ENCODE peak calls at places on chromosomes 7 and 10, in five cellular contexts. Y, Z, S, D and H are unnamed samples.

GRCh38 chr7:93516834-93517233 is 57.7 kb downstream of the CALCR start:
- DNase-seq in D (no peak), S (no peak), Z (no peak), Y (no peak), H (no peak)

GRCh38 chr7:46776790-46777189 is 805.1 kb downstream of the TNS3 start:
- DNase-seq in Z (no peak), Y (no peak), D (no peak), S (no peak), H (no peak)

GRCh38 chr7:78111384-78111783 is 312.8 kb downstream of the PHTF2 start:
- DNase-seq in S (no peak), Y (no peak), Z (no peak), D (no peak), H (no peak)

GRCh38 chr7:111004297-111004901 is 86.5 kb upstream of the LRRN3 start:
- DNase-seq in Y (no peak), S (no peak), Z (no peak), D (no peak), H (no peak)

GRCh38 chr10:35439172-35439571 is 102.9 kb downstream of the CCNY start:
- DNase-seq in S (no peak), Z (no peak), D (no peak), Y (no peak), H (no peak)

GRCh38 chr10:29588640-29589421 is 45.9 kb downstream of the SVIL start:
- DNase-seq in D (no peak), Y (no peak), Z (peak; percentile 36), S (no peak), H (no peak)

GRCh38 chr7:73941836-73942551 is 81.0 kb downstream of the TMEM270 start:
- DNase-seq in Z (no peak), S (peak; percentile 5), Y (no peak), D (no peak), H (no peak)

GRCh38 chr7:68699090-68699711 is 899.1 kb upstream of the AUTS2 start:
- DNase-seq in S (no peak), Z (no peak), Y (no peak), D (no peak), H (no peak)

GRCh38 chr10:96512997-96513685 is 585 bp downstream of the TLL2 start:
- DNase-seq in S (no peak), Y (no peak), Z (no peak), D (no peak), H (peak; percentile 14)

GRCh38 chr7:6252310-6252709 is 20.1 kb downstream of the CYTH3 start:
- DNase-seq in D (no peak), Y (no peak), S (no peak), Z (no peak), H (no peak)

GRCh38 chr7:123241809-123242208 is 42.0 kb upstream of the SLC13A1 start:
- DNase-seq in D (no peak), Y (no peak), S (no peak), Z (no peak), H (no peak)

GRCh38 chr7:149093228-149093627 is 2.7 kb upstream of the ZNF786 start:
- DNase-seq in Y (no peak), D (no peak), Z (no peak), S (no peak), H (no peak)

GRCh38 chr7:142455392-142455791 is 197.5 kb upstream of the PRSS58 start:
- DNase-seq in S (no peak), Y (no peak), D (no peak), Z (no peak), H (no peak)

GRCh38 chr10:79980711-79981110 is 31.8 kb upstream of the SFTPD start:
- DNase-seq in Y (no peak), S (no peak), Z (no peak), D (no peak), H (no peak)

GRCh38 chr10:116880716-116881440 is 31.6 kb downstream of the ENO4 start:
- DNase-seq in S (no peak), Z (no peak), D (no peak), Y (no peak), H (no peak)

GRCh38 chr7:101185258-101185839 is 5.3 kb upstream of the NAT16 start:
- DNase-seq in D (no peak), Z (no peak), S (peak; percentile 57), Y (no peak), H (no peak)

GRCh38 chr7:151857412-151857811 is 19.5 kb downstream of the PRKAG2 start:
- DNase-seq in S (no peak), D (no peak), Z (no peak), Y (no peak), H (no peak)

GRCh38 chr7:129664029-129665012 is 52.8 kb downstream of the NRF1 start:
- DNase-seq in D (peak; percentile 11), Y (no peak), S (peak; percentile 42), Z (no peak), H (peak; percentile 35)

GRCh38 chr10:119207713-119208552 is 562 bp downstream of the GRK5 start:
- DNase-seq in Z (no peak), S (peak; percentile 65), D (no peak), Y (no peak), H (peak; percentile 50)
- TF ChIP-seq SUZ12 in Z (no peak), S (no peak), D (no peak), Y (peak; percentile 75), H (no peak)

GRCh38 chr10:310976-311639 is 175.9 kb downstream of the ZMYND11 start:
- DNase-seq in S (no peak), D (no peak), Z (no peak), Y (no peak), H (no peak)
- TF ChIP-seq SUZ12 in S (no peak), D (no peak), Z (no peak), Y (no peak), H (no peak)

DNA sequence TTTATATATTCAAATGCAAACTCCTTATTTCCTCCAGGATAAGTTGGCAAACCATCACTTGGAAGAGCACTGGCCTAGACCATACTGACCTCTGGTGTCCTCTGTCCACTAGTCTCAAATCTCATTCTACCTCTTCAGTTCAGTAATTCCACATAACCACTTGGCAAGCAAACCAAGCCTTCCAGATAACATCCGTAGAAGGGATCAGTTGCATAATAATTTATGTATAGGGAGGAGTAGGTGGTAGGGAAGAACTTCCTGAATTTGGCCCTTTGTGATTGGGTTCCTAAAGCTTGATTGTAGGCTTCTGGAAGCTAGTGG is 55.0 kb downstream of the WAC start:
- DNase-seq in Z (no peak), D (no peak), S (no peak), Y (no peak), H (no peak)
- TF ChIP-seq SUZ12 in Z (no peak), D (no peak), S (no peak), Y (no peak), H (no peak)

GRCh38 chr10:28282341-28282740 is 20.5 kb downstream of the MPP7 start:
- DNase-seq in Y (no peak), S (no peak), D (no peak), Z (no peak), H (no peak)
- TF ChIP-seq SUZ12 in Y (no peak), S (no peak), D (no peak), Z (no peak), H (no peak)

GRCh38 chr10:104036518-104037260 is 49.0 kb downstream of the COL17A1 start:
- DNase-seq in Z (no peak), D (no peak), Y (no peak), S (no peak), H (no peak)
- TF ChIP-seq SUZ12 in Z (no peak), D (no peak), Y (no peak), S (no peak), H (no peak)

GRCh38 chr7:21965318-21965717 is 19.6 kb upstream of the CDCA7L start:
- DNase-seq in S (no peak), D (no peak), Z (no peak), Y (no peak), H (no peak)

GRCh38 chr7:21966271-21966670 is 20.6 kb upstream of the CDCA7L start:
- DNase-seq in D (peak; percentile 63), Y (no peak), Z (no peak), S (no peak), H (no peak)

GRCh38 chr7:21971780-21972396 is 26.2 kb upstream of the CDCA7L start:
- DNase-seq in S (no peak), Z (no peak), D (no peak), Y (no peak), H (no peak)

GRCh38 chr7:21969822-21970221 is 24.1 kb upstream of the CDCA7L start:
- DNase-seq in D (no peak), Z (no peak), S (no peak), Y (no peak), H (no peak)

GRCh38 chr7:21967500-21968099 is 21.9 kb upstream of the CDCA7L start:
- DNase-seq in Y (no peak), S (no peak), Z (no peak), D (no peak), H (no peak)
- TF ChIP-seq SUZ12 in Y (no peak), S (no peak), Z (no peak), D (no peak), H (no peak)

DNA sequence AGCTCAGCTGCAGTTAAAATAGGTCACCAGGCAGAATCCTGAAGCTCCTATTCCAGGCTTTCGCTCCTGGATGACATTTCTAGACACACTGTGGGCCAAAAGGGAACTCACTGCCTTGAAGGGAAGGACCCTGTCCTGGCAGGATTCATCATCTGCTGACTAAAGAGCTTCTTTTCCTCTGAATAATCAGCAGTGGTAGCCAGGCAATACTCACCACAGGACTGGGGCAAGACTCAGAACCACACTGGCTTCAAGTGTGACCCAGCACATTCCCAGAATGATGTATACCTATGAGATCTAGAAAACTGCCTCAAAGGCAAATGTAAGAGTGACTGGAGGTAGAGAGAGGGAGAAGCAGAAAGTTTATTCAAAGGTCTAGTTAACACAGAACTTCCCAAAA is 29.5 kb upstream of the EBF3 start:
- DNase-seq in Y (no peak), S (no peak), Z (no peak), D (no peak), H (no peak)
- TF ChIP-seq SUZ12 in Y (no peak), S (no peak), Z (no peak), D (no peak), H (no peak)

GRCh38 chr10:71631007-71631859 is 88.3 kb downstream of the C10orf105 start:
- DNase-seq in Y (no peak), Z (peak; percentile 51), S (no peak), D (no peak), H (no peak)
- TF ChIP-seq SUZ12 in Y (no peak), Z (no peak), S (no peak), D (no peak), H (no peak)